ENCODE peak calls at places on chromosomes 11 and 22, in six cellular contexts. V, H, B, R, U and F are unnamed samples. For H3K4me1, the result is how much of the 10 kb centered on the place peaks cover.

GRCh38 chr11:108340958-108341357 is 118.1 kb downstream of the ATM start:
- DNase-seq in V (peak), H (no peak), B (no peak), R (peak), U (peak), F (peak)

GRCh38 chr22:20418211-20418788 is 19.3 kb downstream of the SCARF2 start:
- DNase-seq in V (peak), H (peak), B (peak), R (no peak), U (peak), F (peak)

GRCh38 chr11:117459979-117460300 is 132.3 kb downstream of the CEP164 start:
- DNase-seq in V (no peak), H (no peak), B (no peak), R (no peak), U (no peak), F (no peak)

GRCh38 chr11:10329935-10330334 is 25.1 kb downstream of the ADM start:
- DNase-seq in V (no peak), H (peak), B (no peak), R (no peak), U (peak), F (no peak)

GRCh38 chr11:102513869-102514268 is 16.7 kb downstream of the MMP7 start:
- DNase-seq in V (no peak), H (peak), B (no peak), R (no peak), U (peak), F (no peak)

GRCh38 chr11:1531418-1531817 is 40.7 kb downstream of the DUSP8 start:
- DNase-seq in V (no peak), H (no peak), B (no peak), R (no peak), U (no peak), F (no peak)

GRCh38 chr11:124751741-124752470 is at the start of gene VSIG2:
- DNase-seq in V (peak), H (no peak), B (no peak), R (no peak), U (no peak), F (no peak)

GRCh38 chr11:503179-503981 is 3.7 kb downstream of the RNH1 start:
- DNase-seq in V (no peak), H (peak), B (no peak), R (no peak), U (no peak), F (no peak)

GRCh38 chr11:23359297-23359696 is 499.0 kb upstream of the CCDC179 start:
- DNase-seq in V (no peak), H (peak), B (no peak), R (no peak), U (peak), F (no peak)

GRCh38 chr22:40058265-40058664 is 63.5 kb downstream of the FAM83F start:
- DNase-seq in V (no peak), H (no peak), B (no peak), R (no peak), U (no peak), F (no peak)

GRCh38 chr11:118924591-118925585 is 838 bp downstream of the BCL9L start:
- DNase-seq in V (peak), H (peak), B (no peak), R (no peak), U (peak), F (peak)

GRCh38 chr11:13009921-13010736 is 1.0 kb downstream of the RASSF10 start:
- DNase-seq in V (peak), H (peak), B (peak), R (peak), U (no peak), F (peak)

GRCh38 chr11:85459304-85459703 is 167.8 kb downstream of the DLG2 start:
- DNase-seq in V (no peak), H (no peak), B (no peak), R (no peak), U (no peak), F (no peak)

GRCh38 chr11:115959098-115959497 is 454.9 kb upstream of the CADM1 start:
- DNase-seq in V (no peak), H (no peak), B (no peak), R (no peak), U (no peak), F (no peak)

GRCh38 chr11:93783362-93783761 is 720 bp upstream of the MED17 start:
- DNase-seq in V (no peak), H (no peak), B (no peak), R (no peak), U (no peak), F (no peak)

GRCh38 chr11:132650969-132651720 is 881.2 kb downstream of the OPCML start:
- DNase-seq in V (no peak), H (no peak), B (no peak), R (no peak), U (peak), F (no peak)

GRCh38 chr22:46934746-46935491 is 172.5 kb downstream of the TBC1D22A start:
- DNase-seq in V (no peak), H (peak), B (no peak), R (no peak), U (peak), F (peak)

GRCh38 chr22:46366801-46367706 is 31.5 kb downstream of the TRMU start:
- DNase-seq in V (no peak), H (no peak), B (no peak), R (no peak), U (no peak), F (no peak)

GRCh38 chr11:112087212-112087611 is 539 bp downstream of the SDHD start:
- DNase-seq in V (no peak), H (no peak), B (no peak), R (no peak), U (no peak), F (peak)

GRCh38 chr11:100340416-100341323 is 346.4 kb upstream of the ARHGAP42 start:
- DNase-seq in V (no peak), H (no peak), B (no peak), R (no peak), U (no peak), F (peak)

GRCh38 chr11:65611028-65611757 is 2.8 kb downstream of the MAP3K11 start:
- DNase-seq in V (no peak), H (no peak), B (no peak), R (no peak), U (no peak), F (peak)

GRCh38 chr11:102430158-102430836 is 22.3 kb downstream of the TMEM123 start:
- DNase-seq in V (no peak), H (peak), B (no peak), R (no peak), U (no peak), F (no peak)

GRCh38 chr11:111735262-111736116 is 30.7 kb downstream of the PPP2R1B start:
- DNase-seq in V (no peak), H (peak), B (no peak), R (no peak), U (peak), F (peak)

GRCh38 chr11:57480409-57481137 is 20.2 kb downstream of the RTN4RL2 start:
- DNase-seq in V (peak), H (peak), B (no peak), R (no peak), U (peak), F (peak)

GRCh38 chr22:41565403-41566054 is 4.7 kb downstream of the CSDC2 start:
- DNase-seq in V (peak), H (peak), B (no peak), R (no peak), U (peak), F (peak)

GRCh38 chr22:40535642-40536041 is 100.9 kb downstream of the MRTFA start:
- DNase-seq in V (no peak), H (no peak), B (no peak), R (no peak), U (no peak), F (no peak)

GRCh38 chr11:18064450-18065048 is 18.5 kb upstream of the TPH1 start:
- DNase-seq in V (no peak), H (no peak), B (no peak), R (no peak), U (no peak), F (no peak)

GRCh38 chr11:65316979-65317786 is 2.5 kb downstream of the CDC42EP2 start:
- DNase-seq in V (peak), H (peak), B (no peak), R (no peak), U (peak), F (peak)

GRCh38 chr11:73281796-73282660 is 9.9 kb downstream of the P2RY6 start:
- DNase-seq in V (no peak), H (no peak), B (no peak), R (no peak), U (no peak), F (no peak)

GRCh38 chr11:73283316-73284035 is 11.3 kb downstream of the P2RY6 start:
- DNase-seq in V (no peak), H (no peak), B (no peak), R (no peak), U (no peak), F (no peak)

GRCh38 chr11:73284106-73284505 is 12.0 kb downstream of the P2RY6 start:
- DNase-seq in V (no peak), H (no peak), B (no peak), R (no peak), U (no peak), F (no peak)

GRCh38 chr11:73280606-73281005 is 8.5 kb downstream of the P2RY6 start:
- DNase-seq in V (no peak), H (no peak), B (no peak), R (no peak), U (peak), F (no peak)

DNA sequence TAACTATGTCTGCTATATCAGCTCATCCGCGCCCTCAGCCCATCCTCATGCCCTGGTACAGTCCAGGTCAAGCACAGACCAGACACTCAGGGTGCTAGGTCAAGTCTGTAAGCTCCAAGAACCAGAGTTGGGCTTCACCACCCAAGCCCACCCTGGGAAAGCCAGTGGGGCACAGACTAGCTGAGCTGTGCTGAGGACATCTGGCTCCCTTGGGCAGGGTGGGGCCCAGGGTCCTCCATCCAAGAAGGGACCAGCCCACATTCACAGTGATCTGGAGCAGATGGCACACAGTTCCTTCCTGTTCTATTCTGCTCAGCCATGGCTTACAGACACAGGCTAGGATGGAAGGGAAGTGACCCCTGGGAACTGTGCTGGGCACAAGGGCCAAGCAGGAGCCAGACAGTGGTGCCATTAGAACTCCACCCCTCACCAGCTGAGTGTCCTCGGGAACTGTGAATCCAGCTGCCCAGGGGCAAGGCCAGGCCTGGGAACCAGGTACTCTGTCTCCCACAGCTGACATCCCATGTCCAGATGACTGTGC is 9.1 kb downstream of the P2RY6 start:
- DNase-seq in V (no peak), H (no peak), B (no peak), R (no peak), U (no peak), F (no peak)
- H3K4me1 ChIP-seq in V (under half), H (under half), B (under half), R (under half), U (under half), F (under half)

DNA sequence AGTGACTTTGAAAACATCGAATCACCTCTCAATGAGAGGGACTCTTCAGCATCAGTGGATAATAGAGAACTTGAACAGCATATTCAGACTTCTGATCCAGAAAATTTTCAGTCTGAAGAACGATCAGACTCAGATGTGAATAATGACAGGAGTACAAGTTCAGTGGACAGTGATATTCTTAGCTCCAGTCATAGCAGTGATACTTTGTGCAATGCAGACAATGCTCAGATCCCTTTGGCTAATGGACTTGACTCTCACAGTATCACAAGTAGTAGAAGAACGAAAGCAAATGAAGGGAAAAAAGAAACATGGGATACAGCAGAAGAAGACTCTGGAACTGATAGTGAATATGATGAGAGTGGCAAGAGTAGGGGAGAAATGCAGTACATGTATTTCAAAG is 65.8 kb downstream of the DKK3 start:
- DNase-seq in V (no peak), H (no peak), B (no peak), R (no peak), U (no peak), F (no peak)
- H3K23ac ChIP-seq in V (no peak), H (no peak), B (no peak), R (no peak), U (no peak), F (no peak)

DNA sequence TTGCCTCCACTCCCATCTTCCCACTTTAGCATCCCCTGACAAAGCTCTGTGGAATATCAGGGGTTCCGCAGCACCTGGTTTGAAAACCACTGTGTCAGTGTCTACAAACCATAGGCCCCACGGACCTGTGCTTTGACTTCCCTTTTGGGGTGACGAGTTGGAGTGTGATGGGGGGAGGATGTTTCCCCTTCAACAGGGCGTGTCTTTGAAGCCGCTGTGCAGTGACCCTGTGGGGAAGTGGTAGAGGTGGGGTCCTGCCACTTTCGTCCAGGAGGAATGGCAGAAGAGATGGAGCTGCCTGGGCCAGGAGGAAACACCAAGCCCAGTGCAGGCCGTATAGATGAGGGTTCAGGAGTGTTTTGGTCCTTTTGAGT is 20.9 kb downstream of the TPBGL start:
- DNase-seq in V (peak), H (no peak), B (no peak), R (no peak), U (no peak), F (no peak)
- H3K4me1 ChIP-seq in V (under half), H (under half), B (under half), R (under half), U (under half), F (under half)

DNA sequence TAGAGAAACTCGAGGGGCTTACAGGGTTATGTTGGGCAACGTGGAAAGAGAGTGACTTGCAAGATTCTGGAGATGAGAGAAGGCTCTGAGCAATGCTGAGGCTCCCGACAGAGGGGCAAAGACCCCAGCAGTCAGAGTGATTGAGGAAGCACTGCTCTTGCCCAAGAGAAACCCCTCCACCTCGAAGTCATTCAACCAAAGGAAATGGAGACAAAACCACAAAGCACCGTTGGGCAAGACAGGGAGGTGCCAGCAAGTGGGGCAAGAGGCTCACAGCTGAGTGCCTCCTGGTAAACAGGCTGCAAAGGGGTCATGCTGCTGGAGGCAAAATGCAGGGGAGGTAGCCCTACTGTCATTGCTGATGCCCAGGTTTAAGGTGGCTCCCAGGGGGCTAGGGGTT is 17.9 kb upstream of the MYH9 start:
- DNase-seq in V (no peak), H (no peak), B (no peak), R (no peak), U (peak), F (no peak)
- H3K23ac ChIP-seq in V (no peak), H (no peak), B (no peak), R (no peak), U (no peak), F (no peak)

GRCh38 chr22:17770180-17771077 is 3.8 kb downstream of the BID start:
- DNase-seq in V (no peak), H (no peak), B (no peak), R (no peak), U (no peak), F (no peak)
- H3K4me1 ChIP-seq in V (under half), H (under half), B (under half), R (under half), U (under half), F (under half)

GRCh38 chr11:15117751-15118150 is 3.0 kb downstream of the INSC start:
- DNase-seq in V (no peak), H (no peak), B (no peak), R (no peak), U (no peak), F (no peak)

GRCh38 chr11:15115686-15116085 is 963 bp downstream of the INSC start:
- DNase-seq in V (no peak), H (no peak), B (no peak), R (no peak), U (no peak), F (no peak)

GRCh38 chr11:15113381-15113780 is 1.3 kb upstream of the INSC start:
- DNase-seq in V (no peak), H (no peak), B (no peak), R (no peak), U (no peak), F (no peak)

GRCh38 chr11:15111215-15111614 is 3.5 kb upstream of the INSC start:
- DNase-seq in V (no peak), H (no peak), B (no peak), R (no peak), U (no peak), F (no peak)

GRCh38 chr11:15114501-15115475 is at the start of gene INSC:
- DNase-seq in V (peak), H (peak), B (peak), R (no peak), U (peak), F (peak)
- H3K23ac ChIP-seq in V (no peak), H (peak), B (no peak), R (no peak), U (peak), F (peak)

DNA sequence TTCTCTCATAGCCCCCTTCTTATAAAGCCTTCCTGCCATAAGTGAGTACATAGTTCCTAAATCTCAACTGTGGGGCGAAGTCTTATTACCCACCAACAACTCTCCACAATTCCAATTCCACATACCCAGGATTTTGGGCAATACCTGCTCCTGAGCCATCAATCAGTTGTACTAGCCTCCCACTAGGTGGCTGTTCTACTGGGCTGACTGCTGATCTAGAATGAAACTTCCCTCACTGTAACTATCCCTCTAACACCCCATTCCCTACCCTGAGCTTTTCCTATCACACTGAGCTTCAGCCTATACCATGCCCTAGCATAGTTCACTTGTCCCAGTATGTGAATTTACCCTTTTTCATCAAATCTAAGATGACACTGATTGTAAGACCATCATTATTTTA is 52.5 kb downstream of the RRAS2 start:
- DNase-seq in V (peak), H (no peak), B (no peak), R (no peak), U (no peak), F (peak)
- H3K4me1 ChIP-seq in V (under half), H (under half), B (under half), R (under half), U (under half), F (under half)